ENCODE peak calls at places on chromosome 22, in nine cellular contexts. X is lower leg skin; E is activated naive CD4-positive, alpha-beta T cell; W is activated CD4-positive, alpha-beta T cell treated with anti-CD3 and anti-CD28 coated beads, Interleukin-2, amount 10 ng/mL, durations not matched to agents 24 days and 14 days; D is NCI-H2081; F is neural crest cell; G is DMS153; N is stimulated activated naive CD8-positive, alpha-beta T cell treated with anti-CD3 and anti-CD28 coated beads, Interleukin-15, amount 100 ng/mL, for 72 hours; Q is fibroblast of the aortic adventitia. A is an unnamed sample.

GRCh38 chr22:39092111-39092867 is 4.8 kb upstream of the APOBEC3H start:
- DNase-seq in X (no peak), E (no peak), W (peak), D (no peak), F (no peak), G (no peak), N (peak), Q (no peak), A (no peak)

GRCh38 chr22:44825310-44826150 is 73.2 kb downstream of the ARHGAP8 start:
- DNase-seq in X (no peak), E (no peak), W (no peak), D (no peak), F (no peak), G (no peak), N (no peak), Q (no peak), A (no peak)

GRCh38 chr22:43136255-43136654 is 6.9 kb downstream of the MCAT start:
- DNase-seq in X (no peak), E (no peak), W (peak), D (no peak), F (peak), G (no peak), N (peak), Q (peak), A (no peak)

GRCh38 chr22:29716814-29717213 is 3.0 kb upstream of the CABP7 start:
- DNase-seq in X (no peak), E (no peak), W (peak), D (no peak), F (peak), G (no peak), N (peak), Q (peak), A (no peak)

GRCh38 chr22:50503475-50504145 is 3.9 kb downstream of the LMF2 start:
- DNase-seq in X (no peak), E (no peak), W (no peak), D (no peak), F (no peak), G (no peak), N (no peak), Q (no peak), A (no peak)

GRCh38 chr22:41308054-41308453 is 6.7 kb downstream of the ZC3H7B start:
- DNase-seq in X (no peak), E (no peak), W (no peak), D (no peak), F (no peak), G (no peak), N (no peak), Q (peak), A (no peak)

GRCh38 chr22:39179841-39180335 is 27.4 kb upstream of the CBX7 start:
- DNase-seq in X (peak), E (no peak), W (no peak), D (no peak), F (no peak), G (no peak), N (no peak), Q (no peak), A (no peak)

GRCh38 chr22:47370448-47371262 is 608.2 kb downstream of the TBC1D22A start:
- DNase-seq in X (peak), E (no peak), W (no peak), D (no peak), F (no peak), G (no peak), N (no peak), Q (no peak), A (no peak)

GRCh38 chr22:46039531-46039930 is 62.6 kb upstream of the WNT7B start:
- DNase-seq in X (no peak), E (no peak), W (no peak), D (no peak), F (no peak), G (no peak), N (no peak), Q (no peak), A (no peak)

GRCh38 chr22:20267441-20268288 is 453 bp downstream of the RTN4R start:
- DNase-seq in X (no peak), E (no peak), W (peak), D (no peak), F (no peak), G (no peak), N (no peak), Q (no peak), A (no peak)

GRCh38 chr22:38758276-38758945 is 2.6 kb upstream of the SUN2 start:
- DNase-seq in X (no peak), E (peak), W (peak), D (no peak), F (no peak), G (no peak), N (peak), Q (no peak), A (peak)

GRCh38 chr22:50576070-50576469 is 2.2 kb downstream of the CPT1B start:
- DNase-seq in X (no peak), E (no peak), W (no peak), D (no peak), F (peak), G (peak), N (no peak), Q (peak), A (no peak)

GRCh38 chr22:25165785-25166184 is 33.9 kb upstream of the CRYBB3 start:
- DNase-seq in X (peak), E (no peak), W (no peak), D (no peak), F (no peak), G (no peak), N (no peak), Q (no peak), A (no peak)

GRCh38 chr22:50546326-50547230 is 879 bp downstream of the KLHDC7B start:
- DNase-seq in X (no peak), E (no peak), W (no peak), D (no peak), F (no peak), G (no peak), N (no peak), Q (no peak), A (no peak)

GRCh38 chr22:44375451-44375850 is 62.7 kb upstream of the SHISAL1 start:
- DNase-seq in X (no peak), E (no peak), W (no peak), D (no peak), F (no peak), G (no peak), N (no peak), Q (no peak), A (no peak)

GRCh38 chr22:49091451-49091850 is 736.2 kb downstream of the BRD1 start:
- DNase-seq in X (no peak), E (no peak), W (no peak), D (no peak), F (no peak), G (no peak), N (no peak), Q (no peak), A (no peak)

GRCh38 chr22:31923166-31923565 is 21.2 kb upstream of the YWHAH start:
- DNase-seq in X (no peak), E (no peak), W (no peak), D (no peak), F (no peak), G (no peak), N (no peak), Q (peak), A (no peak)

GRCh38 chr22:39448205-39449054 is 8.4 kb upstream of the MGAT3 start:
- DNase-seq in X (no peak), E (no peak), W (no peak), D (no peak), F (no peak), G (no peak), N (no peak), Q (no peak), A (no peak)

GRCh38 chr22:49660794-49661781 is 166.6 kb downstream of the BRD1 start:
- DNase-seq in X (peak), E (no peak), W (no peak), D (no peak), F (no peak), G (no peak), N (peak), Q (no peak), A (no peak)

GRCh38 chr22:44309137-44309536 is 3.6 kb downstream of the SHISAL1 start:
- DNase-seq in X (peak), E (no peak), W (no peak), D (no peak), F (no peak), G (no peak), N (no peak), Q (peak), A (no peak)

GRCh38 chr22:17872491-17872890 is 98.2 kb upstream of the BID start:
- DNase-seq in X (no peak), E (no peak), W (no peak), D (no peak), F (no peak), G (no peak), N (no peak), Q (no peak), A (no peak)

GRCh38 chr22:46561435-46561905 is 24.1 kb upstream of the CELSR1 start:
- DNase-seq in X (no peak), E (no peak), W (peak), D (no peak), F (no peak), G (no peak), N (peak), Q (no peak), A (no peak)

GRCh38 chr22:29225422-29226090 is 19.9 kb downstream of the EMID1 start:
- DNase-seq in X (peak), E (no peak), W (no peak), D (no peak), F (no peak), G (peak), N (no peak), Q (no peak), A (no peak)